ENCODE peak calls at places on chromosome 20, in six cellular contexts. Y is IMR-90, P is fibroblast of lung, W is right cardiac atrium, R is Panc1, A is ovary. N is an unnamed sample.

GRCh38 chr20:57326667-57327455 is 2.7 kb upstream of the SPO11 start:
- DNase-seq in Y (no peak), P (no peak), W (no peak), R (no peak), A (no peak), N (no peak)

GRCh38 chr20:45017281-45017680 is 51.0 kb downstream of the STK4 start:
- DNase-seq in Y (no peak), P (no peak), W (no peak), R (no peak), A (no peak), N (no peak)

GRCh38 chr20:1364106-1364505 is 28.7 kb downstream of the FKBP1A start:
- DNase-seq in Y (no peak), P (no peak), W (no peak), R (no peak), A (no peak), N (no peak)

GRCh38 chr20:21020656-21021004 is 85.5 kb downstream of the LINC00237 start:
- DNase-seq in Y (no peak), P (no peak), W (peak; percentile 21), R (no peak), A (peak; percentile 12), N (peak; percentile 33)

GRCh38 chr20:49712918-49713778 is 530 bp downstream of the B4GALT5 start:
- DNase-seq in Y (peak; percentile 17), P (no peak), W (peak; percentile 43), R (no peak), A (peak; percentile 61), N (peak; percentile 60)

GRCh38 chr20:46931699-46932098 is 37.1 kb downstream of the EYA2 start:
- DNase-seq in Y (no peak), P (no peak), W (peak; percentile 20), R (no peak), A (no peak), N (no peak)

GRCh38 chr20:20360464-20360863 is 7.4 kb upstream of the INSM1 start:
- DNase-seq in Y (peak; percentile 69), P (peak; percentile 53), W (no peak), R (peak; percentile 39), A (no peak), N (peak; percentile 85)

GRCh38 chr20:53097371-53097770 is 125.2 kb downstream of the TSHZ2 start:
- DNase-seq in Y (no peak), P (no peak), W (no peak), R (no peak), A (no peak), N (no peak)

GRCh38 chr20:36929290-36929689 is 22.2 kb downstream of the SAMHD1 start:
- DNase-seq in Y (peak; percentile 69), P (peak; percentile 32), W (no peak), R (no peak), A (no peak), N (no peak)

GRCh38 chr20:35952480-35953410 is 1.6 kb downstream of the SCAND1 start:
- DNase-seq in Y (peak; percentile 66), P (peak; percentile 44), W (no peak), R (no peak), A (no peak), N (peak; percentile 37)

GRCh38 chr20:50646483-50646996 is 44.8 kb downstream of the RIPOR3 start:
- DNase-seq in Y (peak; percentile 86), P (peak; percentile 40), W (no peak), R (no peak), A (no peak), N (peak; percentile 85)

GRCh38 chr20:18794428-18794787 is 19.2 kb upstream of the SCP2D1 start:
- DNase-seq in Y (no peak), P (no peak), W (no peak), R (no peak), A (no peak), N (no peak)

GRCh38 chr20:1894951-1895673 is at the start of gene SIRPA:
- DNase-seq in Y (peak; percentile 64), P (peak; percentile 73), W (peak; percentile 82), R (no peak), A (peak; percentile 81), N (peak; percentile 83)

GRCh38 chr20:47459344-47460073 is 42.2 kb upstream of the NCOA3 start:
- DNase-seq in Y (no peak), P (no peak), W (no peak), R (no peak), A (no peak), N (no peak)

GRCh38 chr20:51178153-51178552 is 155.2 kb upstream of the KCNG1 start:
- DNase-seq in Y (no peak), P (no peak), W (no peak), R (no peak), A (no peak), N (no peak)

GRCh38 chr20:23167436-23167835 is 81.3 kb upstream of the CD93 start:
- DNase-seq in Y (peak; percentile 34), P (peak; percentile 69), W (no peak), R (no peak), A (no peak), N (no peak)
- H3K9me3 ChIP-seq in Y (no peaks in the 10 kb centered on the region), P (no peaks in the 10 kb centered on the region), W (no peaks in the 10 kb centered on the region), R (no peaks in the 10 kb centered on the region), A (no peaks in the 10 kb centered on the region), N (no peaks in the 10 kb centered on the region)

DNA sequence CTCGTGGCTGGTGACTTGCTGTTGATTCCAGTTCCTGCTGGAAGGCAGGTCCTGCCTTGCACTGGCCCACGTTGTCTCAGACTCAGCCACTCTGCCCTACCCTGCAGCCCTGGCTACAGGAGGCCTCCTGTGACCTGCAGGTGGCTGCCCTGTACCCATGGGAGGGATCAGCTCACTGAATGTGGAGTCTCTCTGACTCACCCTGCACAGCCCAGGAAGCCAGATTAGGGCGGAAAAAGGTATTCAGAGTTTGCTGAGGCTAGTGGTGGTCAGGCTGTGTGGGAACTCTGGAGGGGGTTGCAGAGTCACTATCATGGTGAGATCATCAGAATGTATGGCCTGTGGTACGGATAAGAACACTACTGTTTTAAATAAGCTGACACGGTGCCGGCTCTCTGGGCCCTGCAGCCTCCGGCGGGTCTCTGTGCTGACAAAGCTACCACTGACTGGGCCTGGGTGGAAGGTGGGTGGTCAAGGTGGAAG is 24.7 kb upstream of the PYGB start:
- DNase-seq in Y (peak; percentile 97), P (peak; percentile 97), W (no peak), R (peak; percentile 78), A (no peak), N (peak; percentile 72)
- H3K4me1 ChIP-seq in Y (peaks cover 11% of the 10 kb centered on the region), P (peaks cover 26% of the 10 kb centered on the region), W (peaks cover 21% of the 10 kb centered on the region), R (peaks cover 58% of the 10 kb centered on the region), A (no peaks in the 10 kb centered on the region), N (peaks cover 26% of the 10 kb centered on the region)

GRCh38 chr20:59647271-59647670 is 42.9 kb downstream of the PHACTR3 start:
- DNase-seq in Y (no peak), P (no peak), W (no peak), R (no peak), A (no peak), N (no peak)

GRCh38 chr20:59648720-59649119 is 44.4 kb downstream of the PHACTR3 start:
- DNase-seq in Y (no peak), P (no peak), W (no peak), R (no peak), A (no peak), N (no peak)

GRCh38 chr20:59650418-59650817 is 46.1 kb downstream of the PHACTR3 start:
- DNase-seq in Y (no peak), P (no peak), W (no peak), R (no peak), A (no peak), N (no peak)

GRCh38 chr20:59656417-59656816 is 52.1 kb downstream of the PHACTR3 start:
- DNase-seq in Y (no peak), P (no peak), W (no peak), R (no peak), A (no peak), N (no peak)

GRCh38 chr20:59652381-59652780 is 48.0 kb downstream of the PHACTR3 start:
- DNase-seq in Y (no peak), P (no peak), W (no peak), R (no peak), A (no peak), N (no peak)
- H3K9me3 ChIP-seq in Y (peaks cover 3% of the 10 kb centered on the region), P (no peaks in the 10 kb centered on the region), W (no peaks in the 10 kb centered on the region), R (peaks cover 14% of the 10 kb centered on the region), A (no peaks in the 10 kb centered on the region), N (peaks cover 25% of the 10 kb centered on the region)

GRCh38 chr20:64041040-64041780 is 5.2 kb downstream of the C20orf204 start:
- DNase-seq in Y (no peak), P (no peak), W (no peak), R (no peak), A (no peak), N (peak; percentile 71)

GRCh38 chr20:64038252-64038578 is 2.2 kb downstream of the C20orf204 start:
- DNase-seq in Y (no peak), P (no peak), W (no peak), R (no peak), A (no peak), N (no peak)

GRCh38 chr20:64040231-64041039 is 4.5 kb downstream of the C20orf204 start:
- DNase-seq in Y (no peak), P (no peak), W (no peak), R (no peak), A (no peak), N (no peak)

GRCh38 chr20:64038579-64039292 is 2.8 kb downstream of the C20orf204 start:
- DNase-seq in Y (peak; percentile 67), P (peak; percentile 78), W (peak; percentile 83), R (no peak), A (peak; percentile 67), N (peak; percentile 79)

GRCh38 chr20:64039293-64040160 is 3.5 kb downstream of the C20orf204 start:
- DNase-seq in Y (no peak), P (no peak), W (no peak), R (no peak), A (no peak), N (no peak)
- H3K4me1 ChIP-seq in Y (peaks cover 5% of the 10 kb centered on the region), P (no peaks in the 10 kb centered on the region), W (no peaks in the 10 kb centered on the region), R (peaks cover 39% of the 10 kb centered on the region), A (peaks cover 2% of the 10 kb centered on the region), N (peaks cover 8% of the 10 kb centered on the region)

GRCh38 chr20:4708036-4708435 is 13.7 kb upstream of the PRND start:
- DNase-seq in Y (no peak), P (no peak), W (no peak), R (no peak), A (no peak), N (no peak)

GRCh38 chr20:4709261-4710105 is 12.2 kb upstream of the PRND start:
- DNase-seq in Y (no peak), P (no peak), W (no peak), R (no peak), A (no peak), N (no peak)

GRCh38 chr20:4711511-4711910 is 10.2 kb upstream of the PRND start:
- DNase-seq in Y (no peak), P (no peak), W (no peak), R (no peak), A (no peak), N (no peak)

GRCh38 chr20:4710106-4710475 is 11.6 kb upstream of the PRND start:
- DNase-seq in Y (no peak), P (no peak), W (no peak), R (no peak), A (no peak), N (no peak)

DNA sequence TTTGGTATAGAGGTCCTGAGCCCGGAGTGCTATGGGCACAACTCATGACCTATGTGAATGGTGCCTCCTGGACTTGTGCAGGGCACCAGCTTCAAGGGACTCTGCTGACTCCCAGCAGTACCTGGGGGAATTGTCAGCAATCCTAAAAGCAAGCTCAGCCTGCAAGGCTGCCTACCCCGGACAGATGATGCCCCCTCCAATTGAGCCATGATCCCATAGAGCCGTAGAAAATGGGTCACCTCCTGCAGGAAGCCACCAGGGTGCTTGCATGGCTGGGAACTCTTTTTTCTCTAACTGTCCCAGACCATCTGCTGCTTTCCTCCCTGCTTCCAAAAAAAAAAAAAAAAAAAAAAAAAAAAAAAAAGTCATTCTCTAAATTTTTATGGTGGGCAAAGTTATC is 12.9 kb upstream of the PRND start:
- DNase-seq in Y (no peak), P (no peak), W (no peak), R (no peak), A (no peak), N (no peak)
- H3K9me3 ChIP-seq in Y (peaks cover 3% of the 10 kb centered on the region), P (no peaks in the 10 kb centered on the region), W (no peaks in the 10 kb centered on the region), R (no peaks in the 10 kb centered on the region), A (no peaks in the 10 kb centered on the region), N (no peaks in the 10 kb centered on the region)

GRCh38 chr20:24650091-24650490 is 180.7 kb downstream of the SYNDIG1 start:
- DNase-seq in Y (peak; percentile 89), P (peak; percentile 67), W (no peak), R (no peak), A (peak; percentile 31), N (peak; percentile 12)
- H3K4me1 ChIP-seq in Y (peaks cover 22% of the 10 kb centered on the region), P (peaks cover 23% of the 10 kb centered on the region), W (peaks cover 8% of the 10 kb centered on the region), R (no peaks in the 10 kb centered on the region), A (peaks cover 2% of the 10 kb centered on the region), N (peaks cover 47% of the 10 kb centered on the region)